ENCODE peak calls at places on chromosomes 6 and 20, in four cellular contexts. M, B, Q and I are unnamed samples.
A peak's percentile ranks its signal among the peaks of the same experiment; 100 is the strongest.

GRCh38 chr6:41935190-41935569 is 6.4 kb downstream of the CCND3 start:
- DNase-seq in M (no peak), B (no peak), Q (no peak), I (no peak)

GRCh38 chr6:116410945-116411623 is 40.3 kb downstream of the DSE start:
- DNase-seq in Q (no peak), B (peak; percentile 76), M (peak; percentile 72), I (no peak)

GRCh38 chr6:74519172-74519571 is 686.7 kb downstream of the COL12A1 start:
- DNase-seq in Q (no peak), M (peak; percentile 56), B (peak; percentile 67), I (no peak)

GRCh38 chr20:56786503-56786902 is 157.4 kb downstream of the TFAP2C start:
- DNase-seq in Q (no peak), M (no peak), B (no peak), I (no peak)

GRCh38 chr20:46357030-46357514 is 48.8 kb upstream of the CDH22 start:
- DNase-seq in B (peak; percentile 15), Q (no peak), M (no peak), I (no peak)

GRCh38 chr6:27650620-27651370 is 177.9 kb upstream of the ZNF184 start:
- DNase-seq in M (peak; percentile 79), Q (no peak), B (peak; percentile 71), I (no peak)

GRCh38 chr6:108497883-108498282 is 62.8 kb upstream of the FOXO3 start:
- DNase-seq in Q (no peak), M (peak; percentile 29), B (peak; percentile 70), I (no peak)

GRCh38 chr6:52362443-52363221 is 681 bp downstream of the PAQR8 start:
- DNase-seq in M (no peak), Q (peak; percentile 67), B (peak; percentile 7), I (peak; percentile 32)

GRCh38 chr20:41468994-41469600 is 102.5 kb upstream of the EMILIN3 start:
- DNase-seq in M (no peak), Q (no peak), B (peak; percentile 10), I (no peak)

GRCh38 chr20:59191036-59191755 is 27.6 kb downstream of the ZNF831 start:
- DNase-seq in Q (no peak), M (no peak), B (no peak), I (no peak)

GRCh38 chr20:52001999-52002666 is 189.4 kb downstream of the ZFP64 start:
- DNase-seq in M (peak; percentile 23), Q (no peak), B (peak; percentile 27), I (no peak)

GRCh38 chr6:11460001-11460668 is 77.4 kb upstream of the TMEM170B start:
- DNase-seq in Q (peak; percentile 29), B (peak; percentile 56), M (peak; percentile 23), I (no peak)

GRCh38 chr6:51292659-51293058 is 474.0 kb downstream of the TFAP2B start:
- DNase-seq in Q (no peak), B (no peak), M (peak; percentile 65), I (no peak)

GRCh38 chr6:134198093-134198492 is 119.8 kb downstream of the SGK1 start:
- DNase-seq in Q (no peak), M (peak; percentile 31), B (no peak), I (no peak)

GRCh38 chr20:36487069-36487468 is 54.2 kb upstream of the MYL9 start:
- DNase-seq in B (no peak), Q (no peak), M (no peak), I (no peak)

GRCh38 chr20:8131598-8132014 is 460 bp upstream of the PLCB1 start:
- DNase-seq in B (peak; percentile 69), M (peak; percentile 44), Q (no peak), I (no peak)

GRCh38 chr6:33822575-33823395 is 19.0 kb upstream of the MLN start:
- DNase-seq in M (no peak), B (peak; percentile 25), Q (no peak), I (no peak)

GRCh38 chr6:91033964-91034363 is 447.1 kb upstream of the MAP3K7 start:
- DNase-seq in B (no peak), M (no peak), Q (no peak), I (no peak)

GRCh38 chr6:131575834-131576478 is 2.9 kb downstream of the ARG1 start:
- DNase-seq in M (no peak), Q (no peak), B (no peak), I (no peak)

GRCh38 chr6:37503486-37503980 is 3.8 kb upstream of the CCDC167 start:
- DNase-seq in Q (no peak), B (no peak), M (no peak), I (no peak)

GRCh38 chr6:150929403-150929802 is 63.9 kb downstream of the MTHFD1L start:
- DNase-seq in M (no peak), B (no peak), Q (no peak), I (no peak)

GRCh38 chr6:47076422-47077344 is 34.6 kb upstream of the ADGRF1 start:
- DNase-seq in B (peak; percentile 35), Q (no peak), M (peak; percentile 40), I (no peak)

GRCh38 chr6:118912646-118913045 is 18.7 kb downstream of the ASF1A start:
- DNase-seq in B (no peak), Q (no peak), M (no peak), I (no peak)

GRCh38 chr6:3379482-3380060 is 77.3 kb downstream of the SLC22A23 start:
- DNase-seq in B (peak; percentile 30), Q (no peak), M (peak; percentile 32), I (no peak)

GRCh38 chr6:23349521-23350147 is 776.4 kb upstream of the NRSN1 start:
- DNase-seq in B (peak; percentile 60), Q (no peak), M (peak; percentile 86), I (no peak)

GRCh38 chr6:27288136-27289044 is 23.7 kb downstream of the POM121L2 start:
- DNase-seq in B (no peak), M (no peak), Q (no peak), I (no peak)

GRCh38 chr6:65558071-65558470 is 149.0 kb downstream of the EYS start:
- DNase-seq in B (no peak), M (no peak), Q (no peak), I (no peak)

GRCh38 chr20:33423141-33423834 is 20.3 kb downstream of the SNTA1 start:
- DNase-seq in B (peak; percentile 87), Q (no peak), M (peak; percentile 81), I (no peak)

GRCh38 chr20:20360464-20360863 is 7.4 kb upstream of the INSM1 start:
- DNase-seq in M (peak; percentile 53), Q (no peak), B (peak; percentile 76), I (peak; percentile 56)

DNA sequence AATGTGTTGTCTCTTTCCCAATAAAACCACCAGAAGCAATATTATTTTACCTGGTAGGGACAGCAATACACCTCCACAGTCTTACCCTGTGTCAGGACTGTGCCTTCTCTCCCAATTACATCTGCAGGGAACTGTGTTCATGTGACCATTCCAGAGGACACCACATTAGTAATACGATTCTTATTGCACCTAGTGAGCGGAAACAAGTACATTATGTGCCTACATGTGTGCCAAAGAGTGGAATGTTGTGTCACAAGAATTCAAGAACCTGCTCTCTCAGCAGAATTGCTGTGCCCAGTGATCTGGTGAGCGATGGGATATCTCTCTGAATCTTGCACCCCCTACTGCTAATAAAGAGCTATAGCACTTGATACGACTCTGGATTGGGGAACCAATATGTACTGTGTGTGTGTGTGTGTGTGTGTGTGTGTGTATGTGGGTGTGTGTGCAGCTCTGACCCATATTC is 57.4 kb upstream of the FOXC1 start:
- DNase-seq in Q (no peak), M (peak; percentile 21), B (peak; percentile 47), I (no peak)
- TF ChIP-seq CTCF in Q (peak; percentile 34), M (peak; percentile 54), B (peak; percentile 48), I (peak; percentile 42)

GRCh38 chr6:125949069-125949468 is 7.5 kb upstream of the HINT3 start:
- DNase-seq in B (no peak), M (no peak), Q (no peak), I (no peak)
- H3K27ac ChIP-seq in B (no peak overlapping the region), M (no peak overlapping the region), Q (no peak overlapping the region), I (no peak overlapping the region)

DNA sequence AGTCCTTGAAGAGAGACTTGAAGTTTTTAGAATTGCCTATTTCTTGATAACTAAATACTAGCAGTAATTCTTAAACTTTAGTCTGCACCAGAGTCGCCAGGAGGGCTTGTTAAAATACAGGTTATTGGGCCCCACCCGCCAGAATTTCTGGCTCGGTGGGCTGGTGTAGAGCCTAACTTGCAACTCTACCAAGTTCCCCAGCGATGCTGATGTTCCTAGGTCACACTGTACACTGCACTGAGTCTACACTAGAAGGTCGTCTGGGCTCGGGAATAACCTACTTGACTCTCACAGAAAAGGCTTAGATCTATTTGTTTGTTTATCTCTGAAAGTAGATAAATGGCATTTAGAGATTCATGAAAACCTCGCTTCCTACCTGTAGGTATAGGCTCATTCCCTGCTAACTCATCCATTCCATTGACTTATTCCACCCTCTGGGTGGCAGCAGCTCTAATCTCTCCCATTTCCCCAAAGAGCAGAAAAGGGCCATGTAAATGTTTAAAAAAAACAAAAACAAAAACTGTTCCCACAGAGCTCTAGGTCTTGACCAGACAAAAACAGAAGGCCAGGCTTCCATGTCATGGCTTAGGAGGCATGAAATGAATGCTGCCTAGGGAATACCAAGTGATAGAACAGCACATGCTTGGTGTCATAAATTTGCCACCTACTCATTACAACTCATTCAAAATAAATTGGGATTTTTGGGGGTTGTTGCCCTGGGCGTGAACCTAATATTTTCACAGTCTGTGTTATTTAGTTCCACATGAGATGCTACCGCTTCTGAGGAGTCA is 292.1 kb downstream of the ADGB start:
- DNase-seq in M (peak; percentile 49), Q (no peak), B (no peak), I (no peak)
- TF ChIP-seq CTCF in M (no peak), Q (no peak), B (no peak), I (no peak)

DNA sequence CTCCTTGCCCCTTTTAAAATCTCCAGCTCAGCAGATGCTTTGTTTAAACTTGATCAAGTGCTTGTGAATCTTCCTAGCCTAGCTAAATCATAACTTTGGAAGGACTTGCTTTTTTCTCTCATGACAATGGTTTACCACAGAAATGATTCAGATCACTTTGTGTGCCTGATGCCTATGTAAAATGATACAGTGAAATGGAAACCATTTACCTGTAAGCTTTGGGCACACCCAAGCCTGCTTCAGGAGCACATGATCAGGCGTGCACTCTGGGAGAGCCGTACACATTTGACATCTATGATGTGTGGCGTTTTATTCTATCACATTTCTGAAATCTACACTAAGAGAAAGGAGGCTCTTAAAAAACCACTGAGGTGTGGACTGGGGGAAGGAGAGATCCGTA is 41.1 kb downstream of the PTPN1 start:
- DNase-seq in M (no peak), B (no peak), Q (no peak), I (no peak)
- H3K27ac ChIP-seq in M (no peak overlapping the region), B (no peak overlapping the region), Q (no peak overlapping the region), I (no peak overlapping the region)

DNA sequence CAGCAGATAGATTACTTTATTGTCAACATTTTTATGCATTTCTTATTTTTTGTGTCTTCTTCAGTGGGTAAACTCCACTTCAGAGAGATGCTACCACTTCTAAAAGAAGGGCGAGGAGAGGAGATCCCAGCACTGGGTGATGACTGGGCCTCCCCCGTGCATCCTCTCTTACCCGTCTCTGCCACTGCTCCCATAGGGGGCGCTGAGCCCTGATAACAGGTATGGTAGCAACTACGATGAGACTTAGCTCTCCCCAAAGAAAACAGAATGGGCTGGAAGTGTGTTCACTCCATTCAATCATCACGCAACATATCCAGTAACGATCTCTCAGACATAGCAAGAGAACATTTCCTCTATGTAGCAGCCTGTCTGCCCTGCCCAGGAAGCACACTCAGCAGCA is 533.3 kb upstream of the CDH4 start:
- DNase-seq in M (no peak), Q (no peak), B (no peak), I (no peak)
- TF ChIP-seq CTCF in M (no peak), Q (no peak), B (no peak), I (no peak)

GRCh38 chr6:129598244-129599187 is 111.5 kb downstream of the ARHGAP18 start:
- DNase-seq in Q (no peak), M (peak; percentile 66), B (peak; percentile 87), I (no peak)
- H3K27ac ChIP-seq in Q (no peak overlapping the region), M (no peak overlapping the region), B (no peak overlapping the region), I (no peak overlapping the region)